ENCODE peak calls at places on chromosomes 16 and 17, in eight cellular contexts. One of them, this sample, is unnamed.

GRCh38 chr17:59666235-59666634 is 41.0 kb downstream of the PTRH2 start:
- DNase-seq in psoas muscle: no peak
- DNase-seq in stomach: no peak
- DNase-seq in transverse colon: peak; percentile 42
- DNase-seq in body of pancreas: no peak
- DNase-seq in OCI-LY7: no peak
- DNase-seq in MM.1S: no peak
- DNase-seq in breast epithelium: no peak
- DNase-seq in this sample: no peak

GRCh38 chr16:63289834-63290460 is 1253.7 kb upstream of the CDH8 start:
- DNase-seq in psoas muscle: no peak
- DNase-seq in stomach: peak; percentile 46
- DNase-seq in transverse colon: peak; percentile 15
- DNase-seq in body of pancreas: peak; percentile 55
- DNase-seq in OCI-LY7: peak; percentile 39
- DNase-seq in MM.1S: peak; percentile 55
- DNase-seq in breast epithelium: no peak
- DNase-seq in this sample: peak; percentile 14

GRCh38 chr16:16915771-16916170 is 536.8 kb downstream of the NPIPA7 start:
- DNase-seq in psoas muscle: no peak
- DNase-seq in stomach: no peak
- DNase-seq in transverse colon: no peak
- DNase-seq in body of pancreas: no peak
- DNase-seq in OCI-LY7: no peak
- DNase-seq in MM.1S: no peak
- DNase-seq in breast epithelium: no peak
- DNase-seq in this sample: no peak

GRCh38 chr16:75208242-75208825 is 1.4 kb upstream of the CTRB2 start:
- DNase-seq in psoas muscle: peak; percentile 7
- DNase-seq in stomach: no peak
- DNase-seq in transverse colon: no peak
- DNase-seq in body of pancreas: no peak
- DNase-seq in OCI-LY7: no peak
- DNase-seq in MM.1S: no peak
- DNase-seq in breast epithelium: no peak
- DNase-seq in this sample: no peak

GRCh38 chr17:27980035-27980434 is 62.4 kb upstream of the NLK start:
- DNase-seq in psoas muscle: no peak
- DNase-seq in stomach: no peak
- DNase-seq in transverse colon: no peak
- DNase-seq in body of pancreas: no peak
- DNase-seq in OCI-LY7: no peak
- DNase-seq in MM.1S: no peak
- DNase-seq in breast epithelium: no peak
- DNase-seq in this sample: no peak

GRCh38 chr17:41544497-41544896 is 16.4 kb upstream of the KRT19 start:
- DNase-seq in psoas muscle: no peak
- DNase-seq in stomach: no peak
- DNase-seq in transverse colon: peak; percentile 69
- DNase-seq in body of pancreas: no peak
- DNase-seq in OCI-LY7: no peak
- DNase-seq in MM.1S: no peak
- DNase-seq in breast epithelium: no peak
- DNase-seq in this sample: no peak

GRCh38 chr17:78763561-78763960 is 18.5 kb downstream of the CYTH1 start:
- DNase-seq in psoas muscle: no peak
- DNase-seq in stomach: no peak
- DNase-seq in transverse colon: no peak
- DNase-seq in body of pancreas: no peak
- DNase-seq in OCI-LY7: no peak
- DNase-seq in MM.1S: no peak
- DNase-seq in breast epithelium: no peak
- DNase-seq in this sample: no peak

GRCh38 chr16:13680021-13680672 is 239.8 kb upstream of the ERCC4 start:
- DNase-seq in psoas muscle: no peak
- DNase-seq in stomach: no peak
- DNase-seq in transverse colon: no peak
- DNase-seq in body of pancreas: no peak
- DNase-seq in OCI-LY7: no peak
- DNase-seq in MM.1S: no peak
- DNase-seq in breast epithelium: no peak
- DNase-seq in this sample: no peak

GRCh38 chr17:55648086-55648485 is 74.6 kb downstream of the TMEM100 start:
- DNase-seq in psoas muscle: no peak
- DNase-seq in stomach: no peak
- DNase-seq in transverse colon: no peak
- DNase-seq in body of pancreas: no peak
- DNase-seq in OCI-LY7: no peak
- DNase-seq in MM.1S: no peak
- DNase-seq in breast epithelium: no peak
- DNase-seq in this sample: no peak

GRCh38 chr17:10171057-10171456 is 27.3 kb downstream of the GAS7 start:
- DNase-seq in psoas muscle: peak; percentile 70
- DNase-seq in stomach: no peak
- DNase-seq in transverse colon: no peak
- DNase-seq in body of pancreas: no peak
- DNase-seq in OCI-LY7: no peak
- DNase-seq in MM.1S: no peak
- DNase-seq in breast epithelium: peak; percentile 22
- DNase-seq in this sample: no peak

GRCh38 chr17:55770220-55770870 is 19.5 kb downstream of the PCTP start:
- DNase-seq in psoas muscle: no peak
- DNase-seq in stomach: no peak
- DNase-seq in transverse colon: no peak
- DNase-seq in body of pancreas: no peak
- DNase-seq in OCI-LY7: peak; percentile 46
- DNase-seq in MM.1S: peak; percentile 25
- DNase-seq in breast epithelium: no peak
- DNase-seq in this sample: no peak

GRCh38 chr17:77491921-77492445 is 351.2 kb downstream of the SEC14L1 start:
- DNase-seq in psoas muscle: peak; percentile 44
- DNase-seq in stomach: no peak
- DNase-seq in transverse colon: peak; percentile 70
- DNase-seq in body of pancreas: peak; percentile 10
- DNase-seq in OCI-LY7: peak; percentile 83
- DNase-seq in MM.1S: peak; percentile 97
- DNase-seq in breast epithelium: no peak
- DNase-seq in this sample: no peak

GRCh38 chr17:3639981-3640596 is 3.5 kb downstream of the CTNS start:
- DNase-seq in psoas muscle: peak; percentile 56
- DNase-seq in stomach: peak; percentile 43
- DNase-seq in transverse colon: no peak
- DNase-seq in body of pancreas: peak; percentile 62
- DNase-seq in OCI-LY7: peak; percentile 51
- DNase-seq in MM.1S: peak; percentile 11
- DNase-seq in breast epithelium: no peak
- DNase-seq in this sample: no peak

GRCh38 chr17:7561589-7562207 is at the start of gene SENP3:
- DNase-seq in psoas muscle: peak; percentile 96
- DNase-seq in stomach: peak; percentile 92
- DNase-seq in transverse colon: peak; percentile 93
- DNase-seq in body of pancreas: peak; percentile 89
- DNase-seq in OCI-LY7: peak; percentile 93
- DNase-seq in MM.1S: peak; percentile 91
- DNase-seq in breast epithelium: peak; percentile 83
- DNase-seq in this sample: no peak

GRCh38 chr17:75473246-75473645 is 16.8 kb downstream of the TMEM94 start:
- DNase-seq in psoas muscle: no peak
- DNase-seq in stomach: no peak
- DNase-seq in transverse colon: no peak
- DNase-seq in body of pancreas: no peak
- DNase-seq in OCI-LY7: no peak
- DNase-seq in MM.1S: no peak
- DNase-seq in breast epithelium: no peak
- DNase-seq in this sample: no peak

GRCh38 chr16:48385272-48385953 is at the start of gene SIAH1:
- DNase-seq in psoas muscle: peak; percentile 92
- DNase-seq in stomach: peak; percentile 90
- DNase-seq in transverse colon: peak; percentile 88
- DNase-seq in body of pancreas: peak; percentile 84
- DNase-seq in OCI-LY7: peak; percentile 91
- DNase-seq in MM.1S: peak; percentile 82
- DNase-seq in breast epithelium: peak; percentile 75
- DNase-seq in this sample: no peak

GRCh38 chr17:14196337-14196997 is 40.2 kb downstream of the CDRT15 start:
- DNase-seq in psoas muscle: no peak
- DNase-seq in stomach: no peak
- DNase-seq in transverse colon: no peak
- DNase-seq in body of pancreas: no peak
- DNase-seq in OCI-LY7: peak; percentile 68
- DNase-seq in MM.1S: no peak
- DNase-seq in breast epithelium: no peak
- DNase-seq in this sample: no peak

GRCh38 chr16:8187782-8188372 is 402.4 kb downstream of the TMEM114 start:
- DNase-seq in psoas muscle: no peak
- DNase-seq in stomach: no peak
- DNase-seq in transverse colon: no peak
- DNase-seq in body of pancreas: no peak
- DNase-seq in OCI-LY7: no peak
- DNase-seq in MM.1S: no peak
- DNase-seq in breast epithelium: no peak
- DNase-seq in this sample: no peak

GRCh38 chr16:813204-813915 is 12.8 kb upstream of the GNG13 start:
- DNase-seq in psoas muscle: no peak
- DNase-seq in stomach: no peak
- DNase-seq in transverse colon: peak; percentile 37
- DNase-seq in body of pancreas: no peak
- DNase-seq in OCI-LY7: peak; percentile 44
- DNase-seq in MM.1S: no peak
- DNase-seq in breast epithelium: no peak
- DNase-seq in this sample: no peak

GRCh38 chr16:19884611-19885455 is at the start of gene GPRC5B:
- DNase-seq in psoas muscle: peak; percentile 82
- DNase-seq in stomach: peak; percentile 60
- DNase-seq in transverse colon: peak; percentile 34
- DNase-seq in body of pancreas: peak; percentile 53
- DNase-seq in OCI-LY7: peak; percentile 29
- DNase-seq in MM.1S: peak; percentile 33
- DNase-seq in breast epithelium: peak; percentile 32
- DNase-seq in this sample: no peak

DNA sequence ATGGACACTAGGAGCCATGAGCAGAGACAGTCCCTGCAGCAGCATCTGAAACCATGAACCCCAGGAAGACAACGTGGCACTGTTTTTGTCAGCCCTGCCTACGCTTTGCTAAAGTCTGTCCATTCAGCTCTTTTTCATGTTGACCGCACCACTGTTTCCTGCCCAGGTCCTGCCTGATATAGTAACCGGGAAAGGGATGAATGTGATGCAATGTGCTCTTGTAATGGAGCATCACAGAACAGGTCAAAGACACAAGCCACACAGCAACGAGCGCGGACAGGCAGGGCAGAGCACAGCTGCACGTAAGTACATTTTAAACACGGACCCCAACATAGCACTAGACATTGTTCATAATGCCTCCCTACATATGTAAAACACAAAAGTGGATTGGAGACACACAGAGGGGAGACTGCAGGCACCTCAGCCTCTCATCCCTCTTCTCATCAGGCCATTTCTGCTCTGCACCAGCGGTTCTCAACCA is 16.9 kb upstream of the TNFRSF13B start:
- DNase-seq in psoas muscle: no peak
- DNase-seq in stomach: no peak
- DNase-seq in transverse colon: peak; percentile 36
- DNase-seq in body of pancreas: no peak
- DNase-seq in OCI-LY7: no peak
- DNase-seq in MM.1S: peak; percentile 90
- DNase-seq in breast epithelium: no peak
- DNase-seq in this sample: no peak
- H3K4me3 ChIP-seq in psoas muscle: no peak overlapping the region
- H3K4me3 ChIP-seq in stomach: no peak overlapping the region
- H3K4me3 ChIP-seq in transverse colon: no peak overlapping the region
- H3K4me3 ChIP-seq in body of pancreas: no peak overlapping the region
- H3K4me3 ChIP-seq in OCI-LY7: peak overlapping the region; percentile 61
- H3K4me3 ChIP-seq in MM.1S: peak overlapping the region; percentile 52
- H3K4me3 ChIP-seq in breast epithelium: no peak overlapping the region
- H3K4me3 ChIP-seq in this sample: no peak overlapping the region

DNA sequence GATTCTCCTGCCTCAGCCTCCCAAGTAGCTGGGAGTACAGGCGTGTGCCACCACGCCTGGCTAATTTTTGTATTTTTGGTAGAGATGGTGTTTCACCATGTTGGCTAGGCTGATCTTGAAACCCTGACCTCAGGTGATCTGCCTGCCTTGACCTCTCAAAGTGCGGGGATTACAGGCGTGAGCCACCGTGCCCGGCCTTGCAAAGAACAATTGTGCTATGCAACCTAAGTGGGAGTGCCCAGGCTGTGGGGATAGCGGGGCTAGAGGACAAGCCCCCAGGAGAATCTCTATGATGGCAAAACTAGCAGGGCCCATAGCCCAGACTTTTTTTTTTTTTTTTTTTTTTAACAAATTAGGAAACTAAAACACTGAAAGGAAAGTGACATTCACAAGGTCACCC is 2.0 kb upstream of the GPR179 start:
- DNase-seq in psoas muscle: no peak
- DNase-seq in stomach: no peak
- DNase-seq in transverse colon: no peak
- DNase-seq in body of pancreas: no peak
- DNase-seq in OCI-LY7: no peak
- DNase-seq in MM.1S: no peak
- DNase-seq in breast epithelium: no peak
- DNase-seq in this sample: no peak
- H3K4me3 ChIP-seq in psoas muscle: no peak overlapping the region
- H3K4me3 ChIP-seq in stomach: no peak overlapping the region
- H3K4me3 ChIP-seq in transverse colon: no peak overlapping the region
- H3K4me3 ChIP-seq in body of pancreas: no peak overlapping the region
- H3K4me3 ChIP-seq in OCI-LY7: no peak overlapping the region
- H3K4me3 ChIP-seq in MM.1S: no peak overlapping the region
- H3K4me3 ChIP-seq in breast epithelium: no peak overlapping the region
- H3K4me3 ChIP-seq in this sample: no peak overlapping the region

GRCh38 chr17:36840796-36841195 is 96.5 kb upstream of the LHX1 start:
- DNase-seq in psoas muscle: no peak
- DNase-seq in stomach: no peak
- DNase-seq in transverse colon: no peak
- DNase-seq in body of pancreas: no peak
- DNase-seq in OCI-LY7: no peak
- DNase-seq in MM.1S: no peak
- DNase-seq in breast epithelium: no peak
- DNase-seq in this sample: no peak
- H3K4me3 ChIP-seq in psoas muscle: no peak overlapping the region
- H3K4me3 ChIP-seq in stomach: no peak overlapping the region
- H3K4me3 ChIP-seq in transverse colon: no peak overlapping the region
- H3K4me3 ChIP-seq in body of pancreas: no peak overlapping the region
- H3K4me3 ChIP-seq in OCI-LY7: no peak overlapping the region
- H3K4me3 ChIP-seq in MM.1S: no peak overlapping the region
- H3K4me3 ChIP-seq in breast epithelium: no peak overlapping the region
- H3K4me3 ChIP-seq in this sample: no peak overlapping the region

GRCh38 chr16:57235128-57236092 is 9.6 kb upstream of the ARL2BP start:
- DNase-seq in psoas muscle: no peak
- DNase-seq in stomach: no peak
- DNase-seq in transverse colon: no peak
- DNase-seq in body of pancreas: no peak
- DNase-seq in OCI-LY7: peak; percentile 72
- DNase-seq in MM.1S: no peak
- DNase-seq in breast epithelium: no peak
- DNase-seq in this sample: peak; percentile 70
- H3K4me3 ChIP-seq in psoas muscle: no peak overlapping the region
- H3K4me3 ChIP-seq in stomach: no peak overlapping the region
- H3K4me3 ChIP-seq in transverse colon: no peak overlapping the region
- H3K4me3 ChIP-seq in body of pancreas: no peak overlapping the region
- H3K4me3 ChIP-seq in OCI-LY7: peak overlapping the region; percentile 33
- H3K4me3 ChIP-seq in MM.1S: no peak overlapping the region
- H3K4me3 ChIP-seq in breast epithelium: no peak overlapping the region
- H3K4me3 ChIP-seq in this sample: no peak overlapping the region

This sample was measured in LNCaP clone FGC.